ENCODE peak calls at places on chromosomes 2 and 18, in five cellular contexts. N is activated B cell treated with CpG ODN at 0.5 μM for 24 hours, T is astrocyte, A is choroid plexus epithelial cell, J is bronchial epithelial cell. S is an unnamed sample.

GRCh38 chr18:60038731-60039130 is 138.9 kb downstream of the PMAIP1 start:
- DNase-seq in N (no peak), T (peak; percentile 14), A (no peak), J (no peak), S (no peak)

GRCh38 chr18:48161911-48162698 is 231.6 kb upstream of the SMAD2 start:
- DNase-seq in N (peak; percentile 21), T (no peak), A (peak; percentile 41), J (no peak), S (no peak)

GRCh38 chr2:45117383-45117782 is 108.1 kb upstream of the SIX2 start:
- DNase-seq in N (no peak), T (no peak), A (peak; percentile 40), J (no peak), S (no peak)

GRCh38 chr18:11839556-11839955 is 11.7 kb upstream of the CHMP1B start:
- DNase-seq in N (no peak), T (no peak), A (no peak), J (no peak), S (no peak)

GRCh38 chr2:63044360-63045327 is 6.0 kb upstream of the OTX1 start:
- DNase-seq in N (no peak), T (no peak), A (no peak), J (no peak), S (no peak)

GRCh38 chr2:188076149-188077056 is 215.3 kb upstream of the GULP1 start:
- DNase-seq in N (no peak), T (no peak), A (peak; percentile 17), J (no peak), S (no peak)

GRCh38 chr2:204743368-204743960 is 198.2 kb downstream of the PARD3B start:
- DNase-seq in N (no peak), T (no peak), A (no peak), J (no peak), S (no peak)

GRCh38 chr18:49030138-49030537 is 79.4 kb upstream of the SMAD7 start:
- DNase-seq in N (no peak), T (no peak), A (no peak), J (no peak), S (no peak)

GRCh38 chr2:29120846-29121245 is 5.6 kb downstream of the CLIP4 start:
- DNase-seq in N (no peak), T (no peak), A (no peak), J (no peak), S (no peak)

DNA sequence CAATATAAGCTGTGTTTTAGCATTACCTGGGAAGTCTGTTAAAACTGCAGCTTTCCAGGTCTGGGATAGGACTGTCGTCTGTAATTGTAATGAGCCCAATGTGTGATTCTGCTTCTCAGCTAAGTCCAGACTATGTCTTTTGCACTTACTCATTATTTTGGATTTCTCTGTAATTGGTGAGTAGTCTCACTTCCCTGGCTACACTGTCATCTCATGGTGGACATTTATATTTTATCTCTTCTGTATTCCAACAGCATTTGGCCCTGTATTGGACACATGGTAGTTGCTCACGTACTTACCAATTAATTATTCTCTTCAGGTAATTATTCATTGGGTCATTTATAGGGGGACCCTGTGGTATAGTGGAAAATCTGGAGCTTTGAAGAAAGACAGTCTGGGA is 28.0 kb downstream of the LHCGR start:
- DNase-seq in N (no peak), T (no peak), A (peak; percentile 60), J (no peak), S (no peak)
- TF ChIP-seq CTCF in N (no peak), T (peak; percentile 31), A (peak; percentile 34), J (no peak), S (no peak)

GRCh38 chr18:22613058-22613690 is 195.5 kb upstream of the CTAGE1 start:
- DNase-seq in N (no peak), T (no peak), A (no peak), J (no peak), S (no peak)

GRCh38 chr18:22606563-22607283 is 189.0 kb upstream of the CTAGE1 start:
- DNase-seq in N (no peak), T (peak; percentile 93), A (peak; percentile 86), J (no peak), S (no peak)

GRCh38 chr18:22605736-22606135 is 188.0 kb upstream of the CTAGE1 start:
- DNase-seq in N (no peak), T (no peak), A (no peak), J (peak; percentile 46), S (no peak)

GRCh38 chr18:22607284-22607635 is 189.5 kb upstream of the CTAGE1 start:
- DNase-seq in N (no peak), T (no peak), A (no peak), J (no peak), S (no peak)

GRCh38 chr18:22609642-22610041 is 191.9 kb upstream of the CTAGE1 start:
- DNase-seq in N (no peak), T (peak; percentile 55), A (peak; percentile 48), J (peak; percentile 24), S (no peak)
- TF ChIP-seq CTCF in N (no peak), T (no peak), A (no peak), J (no peak), S (no peak)

GRCh38 chr18:44584900-44585299 is 95.8 kb upstream of the SETBP1 start:
- DNase-seq in N (no peak), T (no peak), A (no peak), J (peak; percentile 72), S (no peak)
- TF ChIP-seq CTCF in N (no peak), T (no peak), A (no peak), J (no peak), S (no peak)

DNA sequence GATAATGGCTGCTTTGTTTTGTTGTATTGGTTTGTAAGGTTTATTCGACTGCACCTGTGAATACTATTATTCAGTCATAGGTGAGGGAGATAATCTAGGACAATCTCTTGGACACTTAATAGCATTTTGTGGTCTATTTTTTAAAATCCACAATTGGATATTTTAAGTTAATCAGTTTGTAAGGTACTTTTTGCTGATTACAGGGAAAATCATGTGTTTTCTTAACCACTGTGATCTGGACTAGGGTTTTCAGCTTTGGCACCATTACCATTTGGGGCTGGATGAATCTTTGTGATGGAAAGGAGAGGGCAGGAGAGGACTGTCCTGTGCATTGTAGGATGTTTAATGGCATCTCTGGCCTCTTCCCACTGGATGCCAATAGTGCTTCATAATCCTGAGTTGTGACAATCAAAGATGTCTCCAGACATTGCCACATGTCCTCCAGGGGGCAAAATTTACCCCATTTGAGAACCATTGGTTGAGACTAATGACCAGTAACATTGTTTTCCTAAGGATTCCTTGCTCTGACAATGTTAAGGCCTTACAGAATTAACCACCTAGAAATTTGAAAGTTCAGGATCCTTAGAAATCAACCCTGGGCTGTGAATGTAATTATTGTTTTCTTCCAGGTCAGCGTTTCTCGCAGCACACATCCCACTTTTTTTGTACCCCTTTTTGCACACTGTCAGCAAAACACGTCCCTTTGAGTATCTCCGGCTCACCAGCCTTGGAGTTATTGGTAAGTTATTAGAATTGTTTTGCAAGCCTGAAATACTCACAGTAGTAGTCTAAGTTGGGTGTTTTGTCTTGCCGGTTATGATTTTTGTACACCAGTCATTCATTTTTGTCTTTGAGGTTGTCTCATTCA is 15.6 kb downstream of the CNOT9 start:
- DNase-seq in N (no peak), T (no peak), A (no peak), J (no peak), S (no peak)
- TF ChIP-seq CTCF in N (no peak), T (no peak), A (no peak), J (no peak), S (no peak)

GRCh38 chr2:216878072-216878471 is 18.2 kb upstream of the TNP1 start:
- DNase-seq in N (no peak), T (no peak), A (no peak), J (no peak), S (no peak)

GRCh38 chr2:216879727-216880508 is 20.1 kb upstream of the TNP1 start:
- DNase-seq in N (no peak), T (no peak), A (no peak), J (no peak), S (no peak)

GRCh38 chr2:216875861-216876260 is 16.0 kb upstream of the TNP1 start:
- DNase-seq in N (no peak), T (no peak), A (no peak), J (no peak), S (no peak)

GRCh38 chr2:216873573-216873972 is 13.7 kb upstream of the TNP1 start:
- DNase-seq in N (no peak), T (no peak), A (no peak), J (no peak), S (no peak)

GRCh38 chr2:216877085-216877484 is 17.2 kb upstream of the TNP1 start:
- DNase-seq in N (no peak), T (no peak), A (peak; percentile 17), J (peak; percentile 8), S (no peak)
- TF ChIP-seq CTCF in N (no peak), T (no peak), A (peak; percentile 39), J (peak; percentile 15), S (peak; percentile 5)

GRCh38 chr2:109615637-109616144 is 1.5 kb downstream of the SOWAHC start:
- DNase-seq in N (no peak), T (no peak), A (no peak), J (no peak), S (no peak)
- TF ChIP-seq CTCF in N (no peak), T (no peak), A (no peak), J (peak; percentile 51), S (peak; percentile 15)

GRCh38 chr2:164621761-164622105 is 451 bp upstream of the GRB14 start:
- DNase-seq in N (no peak), T (no peak), A (no peak), J (no peak), S (no peak)
- TF ChIP-seq CTCF in N (no peak), T (no peak), A (no peak), J (no peak), S (no peak)

GRCh38 chr2:129015886-129016285 is 697.2 kb upstream of the HS6ST1 start:
- DNase-seq in N (no peak), T (no peak), A (no peak), J (no peak), S (no peak)
- TF ChIP-seq CTCF in N (no peak), T (no peak), A (no peak), J (no peak), S (no peak)

GRCh38 chr2:70959271-70959761 is 19.1 kb upstream of the ANKRD53 start:
- DNase-seq in N (peak; percentile 7), T (no peak), A (no peak), J (no peak), S (no peak)

GRCh38 chr2:70959851-70960832 is 18.3 kb upstream of the ANKRD53 start:
- DNase-seq in N (no peak), T (no peak), A (no peak), J (no peak), S (no peak)

GRCh38 chr2:70962211-70962884 is 16.1 kb upstream of the ANKRD53 start:
- DNase-seq in N (no peak), T (no peak), A (no peak), J (no peak), S (no peak)

GRCh38 chr2:70961648-70961994 is 16.8 kb upstream of the ANKRD53 start:
- DNase-seq in N (no peak), T (no peak), A (no peak), J (no peak), S (no peak)

GRCh38 chr2:70960833-70961647 is 17.4 kb upstream of the ANKRD53 start:
- DNase-seq in N (no peak), T (no peak), A (no peak), J (no peak), S (no peak)
- TF ChIP-seq CTCF in N (no peak), T (no peak), A (peak; percentile 12), J (peak; percentile 18), S (no peak)